ENCODE peak calls at places on chromosomes 4 and X, in four cellular contexts. One of them, this sample, is unnamed. For H3K4me1, the result is how much of the 10 kb centered on the place peaks cover.

GRCh38 chrX:41409006-41409405 is 38.1 kb upstream of the NYX start:
- DNase-seq in Panc1: no peak
- DNase-seq in esophagus muscularis mucosa: no peak
- DNase-seq in right lobe of liver: no peak
- DNase-seq in this sample: no peak

GRCh38 chrX:74023203-74023602 is 280.8 kb upstream of the ZCCHC13 start:
- DNase-seq in esophagus muscularis mucosa: no peak
- DNase-seq in right lobe of liver: no peak
- DNase-seq in Panc1: no peak
- DNase-seq in this sample: no peak

GRCh38 chr4:90293320-90293719 is 166.1 kb downstream of the CCSER1 start:
- DNase-seq in right lobe of liver: no peak
- DNase-seq in esophagus muscularis mucosa: no peak
- DNase-seq in Panc1: no peak
- DNase-seq in this sample: no peak

GRCh38 chr4:82367438-82368097 is 6.2 kb downstream of the HNRNPD start:
- DNase-seq in Panc1: no peak
- DNase-seq in right lobe of liver: no peak
- DNase-seq in esophagus muscularis mucosa: no peak
- DNase-seq in this sample: no peak

GRCh38 chr4:182862921-182863320 is 54.3 kb downstream of the DCTD start:
- DNase-seq in esophagus muscularis mucosa: no peak
- DNase-seq in Panc1: no peak
- DNase-seq in right lobe of liver: peak
- DNase-seq in this sample: peak

GRCh38 chr4:32106767-32107166 is 1386.6 kb downstream of the PCDH7 start:
- DNase-seq in Panc1: no peak
- DNase-seq in esophagus muscularis mucosa: no peak
- DNase-seq in right lobe of liver: no peak
- DNase-seq in this sample: no peak

GRCh38 chr4:2799971-2800690 is 7.2 kb downstream of the SH3BP2 start:
- DNase-seq in Panc1: no peak
- DNase-seq in right lobe of liver: peak
- DNase-seq in esophagus muscularis mucosa: no peak
- DNase-seq in this sample: peak

GRCh38 chrX:125605145-125605544 is 285.5 kb downstream of the TEX13C start:
- DNase-seq in Panc1: no peak
- DNase-seq in right lobe of liver: no peak
- DNase-seq in esophagus muscularis mucosa: no peak
- DNase-seq in this sample: no peak

GRCh38 chrX:135931644-135932487 is 38.4 kb downstream of the SAGE1 start:
- DNase-seq in esophagus muscularis mucosa: no peak
- DNase-seq in right lobe of liver: peak
- DNase-seq in Panc1: peak
- DNase-seq in this sample: peak

GRCh38 chr4:186676531-186677158 is 47.0 kb downstream of the FAT1 start:
- DNase-seq in Panc1: no peak
- DNase-seq in esophagus muscularis mucosa: no peak
- DNase-seq in right lobe of liver: no peak
- DNase-seq in this sample: no peak

GRCh38 chr4:155248002-155248896 is 39.8 kb downstream of the NPY2R start:
- DNase-seq in Panc1: no peak
- DNase-seq in right lobe of liver: no peak
- DNase-seq in esophagus muscularis mucosa: no peak
- DNase-seq in this sample: no peak
- H3K4me3 ChIP-seq in Panc1: no peak
- H3K4me3 ChIP-seq in right lobe of liver: no peak
- H3K4me3 ChIP-seq in esophagus muscularis mucosa: no peak
- H3K4me3 ChIP-seq in this sample: no peak

DNA sequence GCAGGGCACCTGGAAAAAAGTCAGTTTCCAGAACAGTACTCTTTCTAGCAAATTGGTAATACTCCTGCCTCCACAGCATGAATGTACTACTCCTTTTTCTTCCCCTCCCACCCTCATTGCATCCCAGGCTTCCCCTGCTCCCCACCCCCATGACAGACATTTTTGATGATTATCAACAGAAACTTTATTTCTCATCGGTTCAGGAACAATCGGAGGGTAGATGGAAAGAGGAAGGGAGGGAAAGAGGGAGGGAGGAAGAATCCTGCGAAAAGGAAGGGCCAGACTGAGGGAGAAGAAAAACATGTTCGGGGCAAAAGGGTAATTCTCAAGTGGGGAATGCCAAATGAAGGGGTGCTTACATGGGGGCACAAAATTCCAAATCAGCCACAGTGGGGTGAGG is 705 bp upstream of the CXorf65 start:
- DNase-seq in right lobe of liver: no peak
- DNase-seq in esophagus muscularis mucosa: no peak
- DNase-seq in Panc1: no peak
- DNase-seq in this sample: no peak
- H3K4me1 ChIP-seq in right lobe of liver: under half
- H3K4me1 ChIP-seq in esophagus muscularis mucosa: under half
- H3K4me1 ChIP-seq in Panc1: under half
- H3K4me1 ChIP-seq in this sample: under half

DNA sequence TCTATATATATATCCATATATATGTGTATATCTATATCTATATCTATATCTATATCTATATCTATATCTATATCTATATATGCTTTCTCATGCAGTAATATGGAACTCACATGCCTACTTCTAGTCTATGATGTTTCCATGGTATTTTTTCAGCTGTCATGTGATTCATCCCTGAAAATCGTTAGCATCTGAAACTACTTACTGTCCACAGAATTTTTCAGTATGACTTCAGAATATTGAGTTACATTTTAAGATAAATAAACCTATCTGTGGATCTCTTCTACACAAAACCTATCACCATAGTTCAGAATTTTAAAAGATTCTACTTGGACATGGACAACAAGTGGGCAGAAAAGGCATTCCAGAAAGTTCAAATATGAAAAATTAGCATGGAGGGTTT is 855.1 kb upstream of the INTU start:
- DNase-seq in Panc1: no peak
- DNase-seq in esophagus muscularis mucosa: no peak
- DNase-seq in right lobe of liver: no peak
- DNase-seq in this sample: no peak
- H3K4me3 ChIP-seq in Panc1: no peak
- H3K4me3 ChIP-seq in esophagus muscularis mucosa: no peak
- H3K4me3 ChIP-seq in right lobe of liver: no peak
- H3K4me3 ChIP-seq in this sample: no peak

GRCh38 chr4:128386761-128387599 is 99.4 kb upstream of the PGRMC2 start:
- DNase-seq in Panc1: peak
- DNase-seq in esophagus muscularis mucosa: peak
- DNase-seq in right lobe of liver: peak
- DNase-seq in this sample: peak
- H3K4me1 ChIP-seq in Panc1: under half
- H3K4me1 ChIP-seq in esophagus muscularis mucosa: under half
- H3K4me1 ChIP-seq in right lobe of liver: under half
- H3K4me1 ChIP-seq in this sample: under half

DNA sequence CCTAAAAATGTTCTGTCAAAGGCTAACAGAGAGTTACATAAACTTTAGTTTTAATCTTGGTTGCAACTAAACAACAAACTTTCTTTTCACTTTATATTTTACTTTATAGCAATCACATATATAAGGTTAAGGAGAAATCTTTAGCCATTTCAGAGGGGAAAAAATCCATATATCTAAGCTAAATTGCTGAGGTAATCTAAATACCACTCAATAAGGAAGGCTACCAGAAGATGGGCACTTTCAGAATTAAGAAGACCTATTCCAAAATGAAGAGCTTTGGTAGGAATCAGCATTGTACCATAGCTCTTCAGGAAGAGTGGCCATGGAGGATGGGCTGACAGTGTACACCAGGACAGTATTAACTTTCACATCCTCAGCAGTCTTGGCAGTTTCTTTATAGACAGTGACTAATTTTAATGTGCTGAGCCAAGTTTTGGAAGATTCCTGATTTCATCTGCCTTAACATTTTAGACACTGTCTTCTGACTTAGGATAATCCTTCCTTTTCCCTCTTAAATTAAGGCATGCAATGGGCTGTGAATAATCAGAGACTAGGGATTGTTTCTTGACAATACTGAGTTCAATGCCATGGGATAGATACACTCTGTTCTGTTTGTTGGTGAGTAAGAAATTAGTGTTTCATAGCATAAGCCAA is 7.1 kb downstream of the FAT4 start:
- DNase-seq in esophagus muscularis mucosa: no peak
- DNase-seq in Panc1: no peak
- DNase-seq in right lobe of liver: no peak
- DNase-seq in this sample: no peak
- H3K4me3 ChIP-seq in esophagus muscularis mucosa: peak
- H3K4me3 ChIP-seq in Panc1: peak
- H3K4me3 ChIP-seq in right lobe of liver: no peak
- H3K4me3 ChIP-seq in this sample: no peak

GRCh38 chrX:130094712-130095111 is 15.6 kb downstream of the ELF4 start:
- DNase-seq in right lobe of liver: no peak
- DNase-seq in Panc1: no peak
- DNase-seq in esophagus muscularis mucosa: no peak
- DNase-seq in this sample: no peak

GRCh38 chrX:130097507-130098201 is 12.6 kb downstream of the ELF4 start:
- DNase-seq in esophagus muscularis mucosa: no peak
- DNase-seq in Panc1: no peak
- DNase-seq in right lobe of liver: no peak
- DNase-seq in this sample: peak

GRCh38 chrX:130098202-130098552 is 12.1 kb downstream of the ELF4 start:
- DNase-seq in Panc1: no peak
- DNase-seq in right lobe of liver: no peak
- DNase-seq in esophagus muscularis mucosa: no peak
- DNase-seq in this sample: no peak

GRCh38 chrX:130093271-130093670 is 17.0 kb downstream of the ELF4 start:
- DNase-seq in esophagus muscularis mucosa: no peak
- DNase-seq in right lobe of liver: no peak
- DNase-seq in Panc1: no peak
- DNase-seq in this sample: no peak

GRCh38 chrX:130095249-130095648 is 15.0 kb downstream of the ELF4 start:
- DNase-seq in Panc1: no peak
- DNase-seq in right lobe of liver: no peak
- DNase-seq in esophagus muscularis mucosa: no peak
- DNase-seq in this sample: no peak
- H3K4me1 ChIP-seq in Panc1: under half
- H3K4me1 ChIP-seq in right lobe of liver: under half
- H3K4me1 ChIP-seq in esophagus muscularis mucosa: under half
- H3K4me1 ChIP-seq in this sample: under half

GRCh38 chrX:2581296-2581695 is 80.5 kb upstream of the DHRSX start:
- DNase-seq in right lobe of liver: no peak
- DNase-seq in esophagus muscularis mucosa: no peak
- DNase-seq in Panc1: no peak
- DNase-seq in this sample: no peak

GRCh38 chrX:2584659-2585470 is 84.1 kb upstream of the DHRSX start:
- DNase-seq in Panc1: no peak
- DNase-seq in esophagus muscularis mucosa: no peak
- DNase-seq in right lobe of liver: no peak
- DNase-seq in this sample: no peak

GRCh38 chrX:2584216-2584615 is 83.4 kb upstream of the DHRSX start:
- DNase-seq in Panc1: no peak
- DNase-seq in right lobe of liver: no peak
- DNase-seq in esophagus muscularis mucosa: no peak
- DNase-seq in this sample: no peak

GRCh38 chrX:2587146-2587545 is 86.4 kb upstream of the DHRSX start:
- DNase-seq in esophagus muscularis mucosa: no peak
- DNase-seq in right lobe of liver: no peak
- DNase-seq in Panc1: no peak
- DNase-seq in this sample: no peak

DNA sequence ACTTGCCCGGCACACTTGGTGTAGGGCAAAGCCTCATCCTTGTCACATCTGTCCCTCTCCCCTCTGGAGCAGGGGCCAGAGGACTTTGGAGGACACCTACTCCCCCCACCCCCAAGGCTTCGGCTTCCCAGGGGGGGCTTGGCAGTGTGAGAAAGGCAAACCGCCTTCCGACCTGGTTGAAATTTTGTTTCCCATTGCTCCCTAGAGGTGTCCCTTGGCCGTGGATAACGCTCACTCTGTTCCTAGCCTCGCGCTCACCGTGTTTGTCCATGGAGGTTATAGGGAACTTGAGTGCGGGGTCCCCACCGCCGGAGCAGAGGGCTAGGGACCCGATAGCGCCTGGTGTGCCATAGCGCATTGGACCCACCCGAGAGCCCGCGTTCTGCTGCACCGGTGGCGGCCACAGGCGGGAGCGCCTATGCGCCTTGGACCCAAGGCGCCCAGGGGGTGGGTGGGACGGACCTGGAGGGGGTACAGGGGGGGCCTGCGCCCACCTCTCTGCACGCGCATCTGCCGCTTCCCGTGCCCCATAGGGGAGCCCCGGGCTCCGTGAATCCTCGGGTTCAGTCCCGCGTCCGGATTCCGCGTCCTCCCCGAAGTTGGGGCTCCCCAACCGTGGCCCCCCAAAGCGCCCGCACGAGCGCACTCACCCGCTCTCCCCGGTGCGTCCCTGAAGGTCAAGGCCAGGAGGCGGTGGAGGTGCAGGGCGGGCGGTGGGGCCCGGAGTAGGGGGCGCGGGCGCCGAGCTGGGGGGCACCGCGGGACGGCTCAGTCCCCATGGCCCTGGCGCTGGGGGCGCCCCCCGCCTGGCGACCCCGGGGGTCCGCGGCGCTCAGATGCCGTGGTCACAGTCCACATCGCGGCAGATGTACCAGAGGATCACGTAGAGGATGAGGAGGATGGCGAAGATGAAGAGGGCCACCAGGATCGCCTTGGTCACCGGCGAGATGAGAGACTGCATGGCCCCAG is 82.7 kb upstream of the DHRSX start:
- DNase-seq in esophagus muscularis mucosa: no peak
- DNase-seq in Panc1: no peak
- DNase-seq in right lobe of liver: no peak
- DNase-seq in this sample: no peak
- H3K4me3 ChIP-seq in esophagus muscularis mucosa: no peak
- H3K4me3 ChIP-seq in Panc1: no peak
- H3K4me3 ChIP-seq in right lobe of liver: no peak
- H3K4me3 ChIP-seq in this sample: no peak

GRCh38 chr4:54837576-54838140 is 179.9 kb downstream of the KIT start:
- DNase-seq in right lobe of liver: no peak
- DNase-seq in esophagus muscularis mucosa: no peak
- DNase-seq in Panc1: no peak
- DNase-seq in this sample: no peak
- H3K4me1 ChIP-seq in right lobe of liver: under half
- H3K4me1 ChIP-seq in esophagus muscularis mucosa: under half
- H3K4me1 ChIP-seq in Panc1: under half
- H3K4me1 ChIP-seq in this sample: under half

GRCh38 chr4:139266208-139266582 is 13.8 kb downstream of the MGARP start:
- DNase-seq in right lobe of liver: no peak
- DNase-seq in esophagus muscularis mucosa: no peak
- DNase-seq in Panc1: no peak
- DNase-seq in this sample: no peak
- H3K4me3 ChIP-seq in right lobe of liver: no peak
- H3K4me3 ChIP-seq in esophagus muscularis mucosa: peak
- H3K4me3 ChIP-seq in Panc1: peak
- H3K4me3 ChIP-seq in this sample: no peak

This sample was measured in mucosa of descending colon.